ENCODE peak calls at places on chromosomes 11 and 22, in six cellular contexts. B is ovary, N is body of pancreas, X is AG04450, W is GM12864, V is neuronal stem cell. M is an unnamed sample.

GRCh38 chr11:57787920-57788716 is 26.5 kb downstream of the CTNND1 start:
- DNase-seq in X (no peak), V (no peak), W (no peak), N (no peak), B (no peak), M (peak; percentile 66)

GRCh38 chr11:119023741-119024140 is 5.2 kb downstream of the TRAPPC4 start:
- DNase-seq in N (no peak), W (no peak), B (no peak), X (no peak), V (no peak), M (no peak)

GRCh38 chr22:26767351-26767970 is 110.1 kb downstream of the MIAT start:
- DNase-seq in V (no peak), B (no peak), X (no peak), W (no peak), N (no peak), M (no peak)

GRCh38 chr11:91978747-91979146 is 245.9 kb upstream of the FAT3 start:
- DNase-seq in V (no peak), B (no peak), X (no peak), W (no peak), N (no peak), M (no peak)

GRCh38 chr22:38442967-38443674 is 11.9 kb downstream of the KCNJ4 start:
- DNase-seq in X (no peak), B (no peak), W (no peak), N (no peak), V (no peak), M (no peak)

GRCh38 chr11:83033972-83034672 is 37.6 kb downstream of the RAB30 start:
- DNase-seq in W (no peak), X (no peak), N (peak; percentile 64), V (no peak), B (peak; percentile 56), M (no peak)

GRCh38 chr22:46055176-46055850 is 78.4 kb upstream of the WNT7B start:
- DNase-seq in N (peak; percentile 73), B (peak; percentile 70), W (no peak), X (no peak), V (no peak), M (no peak)

GRCh38 chr22:45163417-45164216 is at the start of gene NUP50:
- DNase-seq in W (peak; percentile 86), X (peak; percentile 94), N (peak; percentile 98), V (peak; percentile 98), B (peak; percentile 97), M (peak; percentile 89)

GRCh38 chr11:78429667-78430066 is 12.0 kb upstream of the GAB2 start:
- DNase-seq in B (no peak), X (no peak), V (no peak), W (no peak), N (no peak), M (no peak)

GRCh38 chr11:115134886-115135285 is 369.3 kb downstream of the CADM1 start:
- DNase-seq in B (no peak), N (no peak), W (no peak), X (no peak), V (no peak), M (no peak)

GRCh38 chr11:75603791-75604736 is 42.0 kb downstream of the SERPINH1 start:
- DNase-seq in V (no peak), W (no peak), X (peak; percentile 74), B (no peak), N (no peak), M (no peak)

GRCh38 chr11:59206635-59207034 is 6.1 kb downstream of the MPEG1 start:
- DNase-seq in W (no peak), B (no peak), N (peak; percentile 52), V (no peak), X (no peak), M (peak; percentile 42)

GRCh38 chr11:83097671-83098070 is 26.0 kb upstream of the RAB30 start:
- DNase-seq in V (no peak), X (no peak), W (no peak), B (no peak), N (no peak), M (no peak)

GRCh38 chr11:63761870-63762661 is 6.5 kb downstream of the ZFTA start:
- DNase-seq in N (peak; percentile 22), X (no peak), V (peak; percentile 55), B (peak; percentile 52), W (no peak), M (peak; percentile 80)

GRCh38 chr11:57072640-57073039 is 83.9 kb downstream of the OR5AK2 start:
- DNase-seq in N (no peak), V (no peak), W (no peak), B (no peak), X (peak; percentile 88), M (no peak)

GRCh38 chr22:22569218-22569617 is 10.2 kb upstream of the PRAME start:
- DNase-seq in X (no peak), W (no peak), N (no peak), B (no peak), V (no peak), M (no peak)

GRCh38 chr11:13114566-13115465 is 105.7 kb downstream of the RASSF10 start:
- DNase-seq in N (peak; percentile 60), W (no peak), B (no peak), V (peak; percentile 66), X (no peak), M (peak; percentile 64)

GRCh38 chr22:40403651-40404050 is 33.3 kb downstream of the SGSM3 start:
- DNase-seq in X (no peak), W (no peak), N (no peak), V (no peak), B (no peak), M (no peak)

GRCh38 chr11:122746050-122746478 is 90.5 kb downstream of the UBASH3B start:
- DNase-seq in N (no peak), W (peak; percentile 85), B (no peak), V (no peak), X (no peak), M (no peak)

GRCh38 chr11:18312012-18312411 is 9.9 kb downstream of the HPS5 start:
- DNase-seq in X (no peak), B (no peak), N (no peak), W (no peak), V (no peak), M (no peak)

GRCh38 chr11:123775274-123775673 is 21.0 kb upstream of the OR6X1 start:
- DNase-seq in B (no peak), X (no peak), N (no peak), W (no peak), V (no peak), M (peak; percentile 83)

GRCh38 chr11:27455667-27456066 is 16.9 kb downstream of the LGR4 start:
- DNase-seq in N (no peak), X (no peak), W (no peak), V (no peak), B (no peak), M (no peak)

GRCh38 chr11:8087185-8087584 is 6.2 kb downstream of the TUB start:
- DNase-seq in W (no peak), N (no peak), V (no peak), X (no peak), B (no peak), M (no peak)

GRCh38 chr11:116397556-116398167 is 375.1 kb downstream of the BUD13 start:
- DNase-seq in N (no peak), B (no peak), W (no peak), V (no peak), X (no peak), M (no peak)

GRCh38 chr22:33682927-33683326 is 237.3 kb downstream of the LARGE1 start:
- DNase-seq in W (no peak), X (no peak), V (no peak), B (no peak), N (no peak), M (no peak)

GRCh38 chr11:117872420-117872961 is 4.0 kb downstream of the FXYD6 start:
- DNase-seq in X (no peak), N (no peak), W (no peak), V (no peak), B (peak; percentile 76), M (no peak)

GRCh38 chr11:28009383-28009782 is 98.6 kb downstream of the KIF18A start:
- DNase-seq in V (no peak), X (no peak), B (no peak), W (no peak), N (no peak), M (no peak)

GRCh38 chr11:120067361-120068113 is 70.4 kb downstream of the TRIM29 start:
- DNase-seq in X (no peak), N (no peak), V (no peak), W (no peak), B (no peak), M (no peak)

GRCh38 chr22:26589367-26589844 is 526 bp downstream of the TPST2 start:
- DNase-seq in B (no peak), V (peak; percentile 17), W (no peak), N (peak; percentile 56), X (no peak), M (no peak)